ENCODE peak calls at places on chromosomes 2 and 18, in ten cellular contexts. One of them, this sample, is unnamed.

GRCh38 chr18:28159055-28159454 is 17.9 kb downstream of the CDH2 start:
- DNase-seq in HepG2: no peak
- DNase-seq in GM12892: no peak
- DNase-seq in SK-MEL-5: no peak
- DNase-seq in NCI-H1436: no peak
- DNase-seq in SHP77: no peak
- DNase-seq in stimulated activated CD8-positive, alpha-beta memory T cell treated with anti-CD3 and anti-CD28 coated beads, Interleukin-4, amount 100 ng/mL, for 48 hours: no peak
- DNase-seq in Calu3: no peak
- DNase-seq in LHCN-M2: no peak
- DNase-seq in GM04503: no peak
- DNase-seq in this sample: no peak

GRCh38 chr2:74532222-74532621 is 2.5 kb downstream of the HTRA2 start:
- DNase-seq in HepG2: peak; percentile 68
- DNase-seq in GM12892: no peak
- DNase-seq in SK-MEL-5: peak; percentile 76
- DNase-seq in NCI-H1436: no peak
- DNase-seq in SHP77: no peak
- DNase-seq in stimulated activated CD8-positive, alpha-beta memory T cell treated with anti-CD3 and anti-CD28 coated beads, Interleukin-4, amount 100 ng/mL, for 48 hours: no peak
- DNase-seq in Calu3: no peak
- DNase-seq in LHCN-M2: peak; percentile 57
- DNase-seq in GM04503: no peak
- DNase-seq in this sample: no peak

GRCh38 chr2:109715302-109715937 is 78.7 kb upstream of the RGPD5 start:
- DNase-seq in HepG2: peak; percentile 76
- DNase-seq in GM12892: no peak
- DNase-seq in SK-MEL-5: peak; percentile 13
- DNase-seq in NCI-H1436: no peak
- DNase-seq in SHP77: no peak
- DNase-seq in stimulated activated CD8-positive, alpha-beta memory T cell treated with anti-CD3 and anti-CD28 coated beads, Interleukin-4, amount 100 ng/mL, for 48 hours: no peak
- DNase-seq in Calu3: peak; percentile 45
- DNase-seq in LHCN-M2: no peak
- DNase-seq in GM04503: no peak
- DNase-seq in this sample: no peak

GRCh38 chr2:207854484-207855386 is 85.0 kb upstream of the FZD5 start:
- DNase-seq in HepG2: no peak
- DNase-seq in GM12892: no peak
- DNase-seq in SK-MEL-5: no peak
- DNase-seq in NCI-H1436: no peak
- DNase-seq in SHP77: no peak
- DNase-seq in stimulated activated CD8-positive, alpha-beta memory T cell treated with anti-CD3 and anti-CD28 coated beads, Interleukin-4, amount 100 ng/mL, for 48 hours: no peak
- DNase-seq in Calu3: no peak
- DNase-seq in LHCN-M2: peak; percentile 73
- DNase-seq in GM04503: peak; percentile 13
- DNase-seq in this sample: no peak

GRCh38 chr2:127859712-127860085 is 1.7 kb upstream of the POLR2D start:
- DNase-seq in HepG2: peak; percentile 54
- DNase-seq in GM12892: peak; percentile 37
- DNase-seq in SK-MEL-5: peak; percentile 30
- DNase-seq in NCI-H1436: peak; percentile 22
- DNase-seq in SHP77: no peak
- DNase-seq in stimulated activated CD8-positive, alpha-beta memory T cell treated with anti-CD3 and anti-CD28 coated beads, Interleukin-4, amount 100 ng/mL, for 48 hours: peak; percentile 69
- DNase-seq in Calu3: peak; percentile 82
- DNase-seq in LHCN-M2: no peak
- DNase-seq in GM04503: no peak
- DNase-seq in this sample: no peak

GRCh38 chr2:176755537-176756135 is 457.0 kb upstream of the HNRNPA3 start:
- DNase-seq in HepG2: no peak
- DNase-seq in GM12892: no peak
- DNase-seq in SK-MEL-5: no peak
- DNase-seq in NCI-H1436: no peak
- DNase-seq in SHP77: no peak
- DNase-seq in stimulated activated CD8-positive, alpha-beta memory T cell treated with anti-CD3 and anti-CD28 coated beads, Interleukin-4, amount 100 ng/mL, for 48 hours: no peak
- DNase-seq in Calu3: no peak
- DNase-seq in LHCN-M2: no peak
- DNase-seq in GM04503: no peak
- DNase-seq in this sample: no peak

GRCh38 chr2:28589746-28590463 is 94.0 kb downstream of the PLB1 start:
- DNase-seq in HepG2: no peak
- DNase-seq in GM12892: no peak
- DNase-seq in SK-MEL-5: no peak
- DNase-seq in NCI-H1436: no peak
- DNase-seq in SHP77: no peak
- DNase-seq in stimulated activated CD8-positive, alpha-beta memory T cell treated with anti-CD3 and anti-CD28 coated beads, Interleukin-4, amount 100 ng/mL, for 48 hours: no peak
- DNase-seq in Calu3: no peak
- DNase-seq in LHCN-M2: no peak
- DNase-seq in GM04503: no peak
- DNase-seq in this sample: no peak

GRCh38 chr2:233811087-233811486 is 33.0 kb downstream of the MROH2A start:
- DNase-seq in HepG2: no peak
- DNase-seq in GM12892: no peak
- DNase-seq in SK-MEL-5: no peak
- DNase-seq in NCI-H1436: no peak
- DNase-seq in SHP77: no peak
- DNase-seq in stimulated activated CD8-positive, alpha-beta memory T cell treated with anti-CD3 and anti-CD28 coated beads, Interleukin-4, amount 100 ng/mL, for 48 hours: peak; percentile 9
- DNase-seq in Calu3: no peak
- DNase-seq in LHCN-M2: no peak
- DNase-seq in GM04503: no peak
- DNase-seq in this sample: no peak

GRCh38 chr2:207385903-207386302 is 143.9 kb upstream of the CREB1 start:
- DNase-seq in HepG2: no peak
- DNase-seq in GM12892: no peak
- DNase-seq in SK-MEL-5: no peak
- DNase-seq in NCI-H1436: no peak
- DNase-seq in SHP77: no peak
- DNase-seq in stimulated activated CD8-positive, alpha-beta memory T cell treated with anti-CD3 and anti-CD28 coated beads, Interleukin-4, amount 100 ng/mL, for 48 hours: no peak
- DNase-seq in Calu3: no peak
- DNase-seq in LHCN-M2: peak; percentile 55
- DNase-seq in GM04503: no peak
- DNase-seq in this sample: no peak

GRCh38 chr2:235390816-235391194 is 103.0 kb upstream of the AGAP1 start:
- DNase-seq in HepG2: no peak
- DNase-seq in GM12892: no peak
- DNase-seq in SK-MEL-5: no peak
- DNase-seq in NCI-H1436: no peak
- DNase-seq in SHP77: no peak
- DNase-seq in stimulated activated CD8-positive, alpha-beta memory T cell treated with anti-CD3 and anti-CD28 coated beads, Interleukin-4, amount 100 ng/mL, for 48 hours: no peak
- DNase-seq in Calu3: no peak
- DNase-seq in LHCN-M2: no peak
- DNase-seq in GM04503: no peak
- DNase-seq in this sample: no peak

GRCh38 chr2:48504647-48505327 is 25.2 kb upstream of the STON1 start:
- DNase-seq in HepG2: no peak
- DNase-seq in GM12892: no peak
- DNase-seq in SK-MEL-5: no peak
- DNase-seq in NCI-H1436: no peak
- DNase-seq in SHP77: no peak
- DNase-seq in stimulated activated CD8-positive, alpha-beta memory T cell treated with anti-CD3 and anti-CD28 coated beads, Interleukin-4, amount 100 ng/mL, for 48 hours: no peak
- DNase-seq in Calu3: no peak
- DNase-seq in LHCN-M2: peak; percentile 69
- DNase-seq in GM04503: no peak
- DNase-seq in this sample: no peak

GRCh38 chr2:230327418-230328154 is 593 bp downstream of the SP140L start:
- DNase-seq in HepG2: no peak
- DNase-seq in GM12892: no peak
- DNase-seq in SK-MEL-5: no peak
- DNase-seq in NCI-H1436: no peak
- DNase-seq in SHP77: no peak
- DNase-seq in stimulated activated CD8-positive, alpha-beta memory T cell treated with anti-CD3 and anti-CD28 coated beads, Interleukin-4, amount 100 ng/mL, for 48 hours: no peak
- DNase-seq in Calu3: peak; percentile 28
- DNase-seq in LHCN-M2: peak; percentile 5
- DNase-seq in GM04503: no peak
- DNase-seq in this sample: no peak

GRCh38 chr2:64952896-64953482 is 36.2 kb upstream of the SLC1A4 start:
- DNase-seq in HepG2: no peak
- DNase-seq in GM12892: no peak
- DNase-seq in SK-MEL-5: peak; percentile 50
- DNase-seq in NCI-H1436: no peak
- DNase-seq in SHP77: no peak
- DNase-seq in stimulated activated CD8-positive, alpha-beta memory T cell treated with anti-CD3 and anti-CD28 coated beads, Interleukin-4, amount 100 ng/mL, for 48 hours: no peak
- DNase-seq in Calu3: no peak
- DNase-seq in LHCN-M2: peak; percentile 79
- DNase-seq in GM04503: no peak
- DNase-seq in this sample: no peak

GRCh38 chr2:23691106-23691470 is 235.8 kb downstream of the ATAD2B start:
- DNase-seq in HepG2: no peak
- DNase-seq in GM12892: no peak
- DNase-seq in SK-MEL-5: no peak
- DNase-seq in NCI-H1436: no peak
- DNase-seq in SHP77: no peak
- DNase-seq in stimulated activated CD8-positive, alpha-beta memory T cell treated with anti-CD3 and anti-CD28 coated beads, Interleukin-4, amount 100 ng/mL, for 48 hours: no peak
- DNase-seq in Calu3: no peak
- DNase-seq in LHCN-M2: no peak
- DNase-seq in GM04503: no peak
- DNase-seq in this sample: no peak

GRCh38 chr2:134402385-134402784 is 148.5 kb downstream of the MGAT5 start:
- DNase-seq in HepG2: peak; percentile 61
- DNase-seq in GM12892: no peak
- DNase-seq in SK-MEL-5: no peak
- DNase-seq in NCI-H1436: no peak
- DNase-seq in SHP77: no peak
- DNase-seq in stimulated activated CD8-positive, alpha-beta memory T cell treated with anti-CD3 and anti-CD28 coated beads, Interleukin-4, amount 100 ng/mL, for 48 hours: no peak
- DNase-seq in Calu3: no peak
- DNase-seq in LHCN-M2: peak; percentile 84
- DNase-seq in GM04503: peak; percentile 88
- DNase-seq in this sample: no peak

GRCh38 chr2:231640646-231641111 is 48.0 kb downstream of the TEX44 start:
- DNase-seq in HepG2: no peak
- DNase-seq in GM12892: no peak
- DNase-seq in SK-MEL-5: no peak
- DNase-seq in NCI-H1436: no peak
- DNase-seq in SHP77: no peak
- DNase-seq in stimulated activated CD8-positive, alpha-beta memory T cell treated with anti-CD3 and anti-CD28 coated beads, Interleukin-4, amount 100 ng/mL, for 48 hours: no peak
- DNase-seq in Calu3: peak; percentile 41
- DNase-seq in LHCN-M2: no peak
- DNase-seq in GM04503: no peak
- DNase-seq in this sample: no peak

GRCh38 chr2:167052825-167053224 is 164.5 kb downstream of the XIRP2 start:
- DNase-seq in HepG2: no peak
- DNase-seq in GM12892: no peak
- DNase-seq in SK-MEL-5: no peak
- DNase-seq in NCI-H1436: no peak
- DNase-seq in SHP77: no peak
- DNase-seq in stimulated activated CD8-positive, alpha-beta memory T cell treated with anti-CD3 and anti-CD28 coated beads, Interleukin-4, amount 100 ng/mL, for 48 hours: no peak
- DNase-seq in Calu3: no peak
- DNase-seq in LHCN-M2: peak; percentile 28
- DNase-seq in GM04503: no peak
- DNase-seq in this sample: no peak

GRCh38 chr2:237698338-237698694 is 70.9 kb downstream of the LRRFIP1 start:
- DNase-seq in HepG2: no peak
- DNase-seq in GM12892: no peak
- DNase-seq in SK-MEL-5: no peak
- DNase-seq in NCI-H1436: no peak
- DNase-seq in SHP77: no peak
- DNase-seq in stimulated activated CD8-positive, alpha-beta memory T cell treated with anti-CD3 and anti-CD28 coated beads, Interleukin-4, amount 100 ng/mL, for 48 hours: no peak
- DNase-seq in Calu3: no peak
- DNase-seq in LHCN-M2: no peak
- DNase-seq in GM04503: no peak
- DNase-seq in this sample: no peak

GRCh38 chr18:39835303-39836030 is 2119.6 kb upstream of the PIK3C3 start:
- DNase-seq in HepG2: no peak
- DNase-seq in GM12892: no peak
- DNase-seq in SK-MEL-5: peak; percentile 85
- DNase-seq in NCI-H1436: no peak
- DNase-seq in SHP77: no peak
- DNase-seq in stimulated activated CD8-positive, alpha-beta memory T cell treated with anti-CD3 and anti-CD28 coated beads, Interleukin-4, amount 100 ng/mL, for 48 hours: no peak
- DNase-seq in Calu3: no peak
- DNase-seq in LHCN-M2: peak; percentile 6
- DNase-seq in GM04503: no peak
- DNase-seq in this sample: no peak

GRCh38 chr2:120539937-120540718 is 194.2 kb downstream of the INHBB start:
- DNase-seq in HepG2: peak; percentile 94
- DNase-seq in GM12892: no peak
- DNase-seq in SK-MEL-5: peak; percentile 46
- DNase-seq in NCI-H1436: peak; percentile 56
- DNase-seq in SHP77: no peak
- DNase-seq in stimulated activated CD8-positive, alpha-beta memory T cell treated with anti-CD3 and anti-CD28 coated beads, Interleukin-4, amount 100 ng/mL, for 48 hours: no peak
- DNase-seq in Calu3: peak; percentile 50
- DNase-seq in LHCN-M2: peak; percentile 96
- DNase-seq in GM04503: peak; percentile 92
- DNase-seq in this sample: no peak

GRCh38 chr18:36309436-36310391 is 12.2 kb downstream of the FHOD3 start:
- DNase-seq in HepG2: no peak
- DNase-seq in GM12892: no peak
- DNase-seq in SK-MEL-5: peak; percentile 39
- DNase-seq in NCI-H1436: no peak
- DNase-seq in SHP77: no peak
- DNase-seq in stimulated activated CD8-positive, alpha-beta memory T cell treated with anti-CD3 and anti-CD28 coated beads, Interleukin-4, amount 100 ng/mL, for 48 hours: no peak
- DNase-seq in Calu3: peak; percentile 86
- DNase-seq in LHCN-M2: peak; percentile 99
- DNase-seq in GM04503: peak; percentile 99
- DNase-seq in this sample: no peak

GRCh38 chr2:234038076-234038802 is 12.3 kb upstream of the SPP2 start:
- DNase-seq in HepG2: no peak
- DNase-seq in GM12892: no peak
- DNase-seq in SK-MEL-5: no peak
- DNase-seq in NCI-H1436: no peak
- DNase-seq in SHP77: no peak
- DNase-seq in stimulated activated CD8-positive, alpha-beta memory T cell treated with anti-CD3 and anti-CD28 coated beads, Interleukin-4, amount 100 ng/mL, for 48 hours: no peak
- DNase-seq in Calu3: no peak
- DNase-seq in LHCN-M2: peak; percentile 91
- DNase-seq in GM04503: no peak
- DNase-seq in this sample: no peak

GRCh38 chr2:82779981-82780380 is 1679.1 kb downstream of the SUCLG1 start:
- DNase-seq in HepG2: no peak
- DNase-seq in GM12892: no peak
- DNase-seq in SK-MEL-5: no peak
- DNase-seq in NCI-H1436: no peak
- DNase-seq in SHP77: no peak
- DNase-seq in stimulated activated CD8-positive, alpha-beta memory T cell treated with anti-CD3 and anti-CD28 coated beads, Interleukin-4, amount 100 ng/mL, for 48 hours: no peak
- DNase-seq in Calu3: no peak
- DNase-seq in LHCN-M2: no peak
- DNase-seq in GM04503: no peak
- DNase-seq in this sample: no peak

GRCh38 chr2:228458364-228458763 is 276.9 kb upstream of the SPHKAP start:
- DNase-seq in HepG2: no peak
- DNase-seq in GM12892: no peak
- DNase-seq in SK-MEL-5: no peak
- DNase-seq in NCI-H1436: no peak
- DNase-seq in SHP77: no peak
- DNase-seq in stimulated activated CD8-positive, alpha-beta memory T cell treated with anti-CD3 and anti-CD28 coated beads, Interleukin-4, amount 100 ng/mL, for 48 hours: no peak
- DNase-seq in Calu3: no peak
- DNase-seq in LHCN-M2: no peak
- DNase-seq in GM04503: no peak
- DNase-seq in this sample: no peak

GRCh38 chr2:195363496-195363895 is 293.5 kb upstream of the SLC39A10 start:
- DNase-seq in HepG2: no peak
- DNase-seq in GM12892: no peak
- DNase-seq in SK-MEL-5: no peak
- DNase-seq in NCI-H1436: no peak
- DNase-seq in SHP77: no peak
- DNase-seq in stimulated activated CD8-positive, alpha-beta memory T cell treated with anti-CD3 and anti-CD28 coated beads, Interleukin-4, amount 100 ng/mL, for 48 hours: no peak
- DNase-seq in Calu3: no peak
- DNase-seq in LHCN-M2: peak; percentile 70
- DNase-seq in GM04503: peak; percentile 7
- DNase-seq in this sample: no peak

GRCh38 chr2:215314896-215315295 is 3.0 kb downstream of the ATIC start:
- DNase-seq in HepG2: no peak
- DNase-seq in GM12892: no peak
- DNase-seq in SK-MEL-5: no peak
- DNase-seq in NCI-H1436: no peak
- DNase-seq in SHP77: no peak
- DNase-seq in stimulated activated CD8-positive, alpha-beta memory T cell treated with anti-CD3 and anti-CD28 coated beads, Interleukin-4, amount 100 ng/mL, for 48 hours: no peak
- DNase-seq in Calu3: peak; percentile 8
- DNase-seq in LHCN-M2: no peak
- DNase-seq in GM04503: no peak
- DNase-seq in this sample: no peak

GRCh38 chr18:616380-616995 is 19.7 kb downstream of the CLUL1 start:
- DNase-seq in HepG2: peak; percentile 35
- DNase-seq in GM12892: no peak
- DNase-seq in SK-MEL-5: peak; percentile 62
- DNase-seq in NCI-H1436: no peak
- DNase-seq in SHP77: no peak
- DNase-seq in stimulated activated CD8-positive, alpha-beta memory T cell treated with anti-CD3 and anti-CD28 coated beads, Interleukin-4, amount 100 ng/mL, for 48 hours: no peak
- DNase-seq in Calu3: peak; percentile 21
- DNase-seq in LHCN-M2: peak; percentile 41
- DNase-seq in GM04503: no peak
- DNase-seq in this sample: no peak

GRCh38 chr2:54371461-54372065 is 84.6 kb upstream of the SPTBN1 start:
- DNase-seq in HepG2: no peak
- DNase-seq in GM12892: no peak
- DNase-seq in SK-MEL-5: no peak
- DNase-seq in NCI-H1436: no peak
- DNase-seq in SHP77: no peak
- DNase-seq in stimulated activated CD8-positive, alpha-beta memory T cell treated with anti-CD3 and anti-CD28 coated beads, Interleukin-4, amount 100 ng/mL, for 48 hours: no peak
- DNase-seq in Calu3: no peak
- DNase-seq in LHCN-M2: peak; percentile 91
- DNase-seq in GM04503: no peak
- DNase-seq in this sample: no peak